ENCODE peak calls at places on chromosome 12, in six cellular contexts. I, M, Q, U, S and P are unnamed samples.

GRCh38 chr12:109760930-109761630 is 47.5 kb downstream of the FAM222A start:
- DNase-seq in I (no peak), M (no peak), Q (no peak), U (no peak), S (no peak), P (peak)

GRCh38 chr12:118102070-118102469 is 1.7 kb downstream of the VSIG10 start:
- DNase-seq in I (peak), M (peak), Q (no peak), U (no peak), S (no peak), P (no peak)

GRCh38 chr12:20452496-20452895 is 84.2 kb downstream of the PDE3A start:
- DNase-seq in I (no peak), M (no peak), Q (no peak), U (no peak), S (no peak), P (no peak)

GRCh38 chr12:12432373-12432772 is 75.5 kb downstream of the BORCS5 start:
- DNase-seq in I (peak), M (no peak), Q (no peak), U (no peak), S (peak), P (no peak)

GRCh38 chr12:128909653-128910052 is 56.4 kb downstream of the GLT1D1 start:
- DNase-seq in I (no peak), M (no peak), Q (no peak), U (no peak), S (no peak), P (no peak)

GRCh38 chr12:10372534-10372931 is 17.3 kb downstream of the KLRK1 start:
- DNase-seq in I (peak), M (peak), Q (no peak), U (no peak), S (no peak), P (no peak)

GRCh38 chr12:60101715-60102114 is 505.9 kb downstream of the SLC16A7 start:
- DNase-seq in I (no peak), M (no peak), Q (no peak), U (no peak), S (no peak), P (no peak)

GRCh38 chr12:22858849-22859569 is 234.0 kb downstream of the ETNK1 start:
- DNase-seq in I (no peak), M (no peak), Q (no peak), U (no peak), S (no peak), P (no peak)

GRCh38 chr12:121958521-121959240 is 40.3 kb downstream of the CFAP251 start:
- DNase-seq in I (no peak), M (no peak), Q (no peak), U (no peak), S (no peak), P (no peak)

GRCh38 chr12:87430444-87430843 is 598.8 kb downstream of the C12orf50 start:
- DNase-seq in I (no peak), M (no peak), Q (no peak), U (no peak), S (no peak), P (no peak)

GRCh38 chr12:25590021-25590721 is 37.1 kb upstream of the LMNTD1 start:
- DNase-seq in I (no peak), M (no peak), Q (peak), U (no peak), S (no peak), P (no peak)

GRCh38 chr12:49705479-49706267 is 1.5 kb downstream of the FMNL3 start:
- DNase-seq in I (no peak), M (peak), Q (no peak), U (peak), S (no peak), P (peak)

GRCh38 chr12:83826112-83826511 is 1086.5 kb downstream of the SLC6A15 start:
- DNase-seq in I (peak), M (no peak), Q (no peak), U (no peak), S (no peak), P (no peak)

GRCh38 chr12:4027412-4027811 is 154.2 kb upstream of the PARP11 start:
- DNase-seq in I (no peak), M (no peak), Q (peak), U (peak), S (no peak), P (no peak)

GRCh38 chr12:70074510-70074909 is 168.7 kb upstream of the CNOT2 start:
- DNase-seq in I (no peak), M (no peak), Q (no peak), U (no peak), S (no peak), P (no peak)

GRCh38 chr12:114628199-114628598 is 55.8 kb downstream of the TBX3 start:
- DNase-seq in I (no peak), M (no peak), Q (no peak), U (no peak), S (no peak), P (no peak)

GRCh38 chr12:15116983-15117382 is 104.2 kb downstream of the RERG start:
- DNase-seq in I (no peak), M (no peak), Q (no peak), U (no peak), S (no peak), P (no peak)

GRCh38 chr12:34327671-34328070 is 305.4 kb downstream of the ALG10 start:
- DNase-seq in I (no peak), M (no peak), Q (no peak), U (no peak), S (no peak), P (no peak)

GRCh38 chr12:79108962-79109361 is 244.4 kb downstream of the SYT1 start:
- DNase-seq in I (no peak), M (peak), Q (no peak), U (no peak), S (no peak), P (no peak)

GRCh38 chr12:116346751-116347150 is 69.3 kb upstream of the MED13L start:
- DNase-seq in I (no peak), M (no peak), Q (no peak), U (no peak), S (no peak), P (no peak)

GRCh38 chr12:117412465-117413190 is 51.2 kb upstream of the NOS1 start:
- DNase-seq in I (no peak), M (no peak), Q (no peak), U (no peak), S (no peak), P (no peak)

GRCh38 chr12:82058197-82058596 is 299.0 kb upstream of the PPFIA2 start:
- DNase-seq in I (no peak), M (no peak), Q (no peak), U (no peak), S (no peak), P (no peak)

GRCh38 chr12:102912258-102912657 is 4.8 kb downstream of the PAH start:
- DNase-seq in I (no peak), M (no peak), Q (no peak), U (no peak), S (no peak), P (no peak)

GRCh38 chr12:19867151-19867550 is 427.9 kb downstream of the AEBP2 start:
- DNase-seq in I (no peak), M (no peak), Q (no peak), U (no peak), S (no peak), P (no peak)

GRCh38 chr12:64716839-64717455 is 42.3 kb downstream of the GNS start:
- DNase-seq in I (no peak), M (no peak), Q (no peak), U (no peak), S (no peak), P (no peak)

GRCh38 chr12:24898185-24898584 is 50.7 kb downstream of the BCAT1 start:
- DNase-seq in I (no peak), M (no peak), Q (no peak), U (no peak), S (no peak), P (no peak)

GRCh38 chr12:124422142-124422569 is 127.3 kb downstream of the RFLNA start:
- DNase-seq in I (peak), M (peak), Q (no peak), U (no peak), S (no peak), P (no peak)

GRCh38 chr12:98341021-98341420 is 174.4 kb upstream of the TMPO start:
- DNase-seq in I (no peak), M (no peak), Q (no peak), U (no peak), S (no peak), P (no peak)

GRCh38 chr12:9870311-9870866 is 1.2 kb upstream of the CLEC2B start:
- DNase-seq in I (no peak), M (no peak), Q (no peak), U (no peak), S (no peak), P (no peak)

GRCh38 chr12:68327896-68328295 is 4.3 kb downstream of the MDM1 start:
- DNase-seq in I (no peak), M (no peak), Q (no peak), U (no peak), S (no peak), P (no peak)

GRCh38 chr12:118746960-118747359 is 234.4 kb upstream of the SRRM4 start:
- DNase-seq in I (no peak), M (no peak), Q (no peak), U (no peak), S (no peak), P (no peak)

GRCh38 chr12:47833591-47834012 is 13.9 kb upstream of the HDAC7 start:
- DNase-seq in I (no peak), M (no peak), Q (no peak), U (no peak), S (no peak), P (no peak)